ENCODE peak calls at places on chromosomes 1 and 21, in ten cellular contexts. B, G, J, W, O, D, F, X, U and Z are unnamed samples.

GRCh38 chr1:187985897-187986654 is 1157.3 kb downstream of the PLA2G4A start:
- DNase-seq in B (no peak), G (no peak), J (no peak), W (no peak), O (no peak), D (peak), F (no peak), X (no peak), U (no peak), Z (no peak)

GRCh38 chr1:173267453-173267945 is 60.4 kb upstream of the TNFSF4 start:
- DNase-seq in B (no peak), G (no peak), J (no peak), W (no peak), O (no peak), D (no peak), F (no peak), X (no peak), U (no peak), Z (no peak)

GRCh38 chr1:242243472-242243871 is 244.6 kb upstream of the MAP1LC3C start:
- DNase-seq in B (no peak), G (no peak), J (no peak), W (no peak), O (no peak), D (no peak), F (no peak), X (no peak), U (no peak), Z (no peak)

GRCh38 chr1:9235123-9235513 is 544 bp downstream of the H6PD start:
- DNase-seq in B (peak), G (no peak), J (peak), W (no peak), O (no peak), D (peak), F (peak), X (peak), U (no peak), Z (no peak)

GRCh38 chr21:27570306-27570868 is 603.5 kb upstream of the ADAMTS5 start:
- DNase-seq in B (peak), G (no peak), J (peak), W (no peak), O (no peak), D (no peak), F (no peak), X (no peak), U (no peak), Z (no peak)

GRCh38 chr1:92992066-92992465 is 30.8 kb upstream of the DIPK1A start:
- DNase-seq in B (no peak), G (no peak), J (no peak), W (no peak), O (no peak), D (no peak), F (no peak), X (no peak), U (no peak), Z (no peak)

GRCh38 chr1:46555081-46555432 is 3.6 kb upstream of the KNCN start:
- DNase-seq in B (no peak), G (no peak), J (no peak), W (no peak), O (no peak), D (no peak), F (no peak), X (no peak), U (no peak), Z (no peak)

GRCh38 chr21:42147386-42148020 is 71.4 kb upstream of the ABCG1 start:
- DNase-seq in B (no peak), G (no peak), J (no peak), W (no peak), O (no peak), D (no peak), F (no peak), X (no peak), U (no peak), Z (peak)

GRCh38 chr21:26159869-26160268 is 10.7 kb downstream of the APP start:
- DNase-seq in B (no peak), G (no peak), J (no peak), W (no peak), O (no peak), D (no peak), F (no peak), X (no peak), U (no peak), Z (no peak)

GRCh38 chr1:229024528-229025119 is 246.3 kb upstream of the RAB4A start:
- DNase-seq in B (peak), G (no peak), J (no peak), W (no peak), O (no peak), D (peak), F (no peak), X (no peak), U (no peak), Z (no peak)

GRCh38 chr1:173302890-173303829 is 96.0 kb upstream of the TNFSF4 start:
- DNase-seq in B (no peak), G (no peak), J (no peak), W (no peak), O (no peak), D (no peak), F (no peak), X (no peak), U (no peak), Z (no peak)

GRCh38 chr1:154198756-154199562 is 7.1 kb upstream of the TPM3 start:
- DNase-seq in B (peak), G (no peak), J (no peak), W (no peak), O (no peak), D (peak), F (peak), X (no peak), U (no peak), Z (no peak)

GRCh38 chr1:214028999-214029406 is 41.2 kb downstream of the PROX1 start:
- DNase-seq in B (no peak), G (no peak), J (no peak), W (no peak), O (no peak), D (no peak), F (no peak), X (no peak), U (no peak), Z (no peak)

GRCh38 chr1:170623171-170623570 is 40.8 kb upstream of the PRRX1 start:
- DNase-seq in B (peak), G (no peak), J (no peak), W (no peak), O (no peak), D (no peak), F (no peak), X (no peak), U (no peak), Z (no peak)

GRCh38 chr1:159700312-159700711 is 14.1 kb downstream of the CRP start:
- DNase-seq in B (no peak), G (no peak), J (no peak), W (no peak), O (no peak), D (no peak), F (no peak), X (no peak), U (no peak), Z (no peak)

GRCh38 chr1:40507973-40508372 is 594 bp upstream of the EXO5 start:
- DNase-seq in B (no peak), G (no peak), J (no peak), W (no peak), O (no peak), D (no peak), F (no peak), X (no peak), U (no peak), Z (no peak)

GRCh38 chr1:74732960-74733615 is at the start of the genes CRYZ and TYW3:
- DNase-seq in B (peak), G (peak), J (peak), W (peak), O (peak), D (peak), F (peak), X (peak), U (peak), Z (peak)

GRCh38 chr1:232276651-232277050 is 353.3 kb downstream of the SIPA1L2 start:
- DNase-seq in B (no peak), G (no peak), J (no peak), W (no peak), O (no peak), D (no peak), F (no peak), X (no peak), U (no peak), Z (no peak)

GRCh38 chr1:67552336-67552759 is 122.1 kb upstream of the SERBP1 start:
- DNase-seq in B (no peak), G (no peak), J (no peak), W (no peak), O (no peak), D (no peak), F (no peak), X (no peak), U (no peak), Z (peak)

GRCh38 chr1:170162385-170163226 is 16.8 kb downstream of the NTMT2 start:
- DNase-seq in B (peak), G (no peak), J (no peak), W (no peak), O (no peak), D (no peak), F (no peak), X (no peak), U (no peak), Z (no peak)

GRCh38 chr1:248804771-248805681 is 20.7 kb downstream of the SH3BP5L start:
- DNase-seq in B (no peak), G (peak), J (no peak), W (no peak), O (no peak), D (no peak), F (no peak), X (no peak), U (no peak), Z (no peak)

GRCh38 chr1:201038537-201038936 is 15.0 kb upstream of the KIF21B start:
- DNase-seq in B (no peak), G (no peak), J (no peak), W (no peak), O (no peak), D (no peak), F (no peak), X (no peak), U (no peak), Z (no peak)